ENCODE peak calls at places on chromosomes 4 and X, in six cellular contexts. V is stomach; D is activated T-cell treated with anti-CD3 and anti-CD28 coated beads, Interleukin-2, amount 50 U/mL, for 4 hours; O is right lobe of liver; U is brain microvascular endothelial cell; A is activated effector memory CD4-positive, alpha-beta T cell treated with Interleukin-2 at 50 U/mL for 16 hours. B is an unnamed sample.

GRCh38 chrX:109841869-109842579 is 109.0 kb upstream of the ACSL4 start:
- DNase-seq in V (no peak), D (no peak), O (no peak), U (no peak), A (no peak), B (no peak)

GRCh38 chr4:162232349-162232748 is 68.5 kb upstream of the FSTL5 start:
- DNase-seq in V (no peak), D (no peak), O (no peak), U (no peak), A (no peak), B (no peak)

GRCh38 chr4:22071749-22072148 is 123.2 kb upstream of the KCNIP4 start:
- DNase-seq in V (no peak), D (no peak), O (no peak), U (peak), A (no peak), B (no peak)

GRCh38 chr4:150722908-150723362 is 141.0 kb downstream of the MAB21L2 start:
- DNase-seq in V (peak), D (no peak), O (peak), U (peak), A (no peak), B (no peak)

GRCh38 chr4:16227462-16227868 is 1.2 kb upstream of the TAPT1 start:
- DNase-seq in V (peak), D (peak), O (peak), U (peak), A (peak), B (no peak)

GRCh38 chr4:573122-573892 is 2.8 kb downstream of the TMEM271 start:
- DNase-seq in V (no peak), D (no peak), O (no peak), U (no peak), A (no peak), B (no peak)

GRCh38 chrX:23884427-23885024 is 23.2 kb downstream of the APOO start:
- DNase-seq in V (no peak), D (no peak), O (no peak), U (peak), A (no peak), B (no peak)

GRCh38 chr4:121988950-121989349 is 37.1 kb upstream of the TRPC3 start:
- DNase-seq in V (no peak), D (no peak), O (no peak), U (no peak), A (no peak), B (no peak)

GRCh38 chrX:43717161-43717560 is 61.1 kb downstream of the MAOA start:
- DNase-seq in V (no peak), D (no peak), O (no peak), U (no peak), A (no peak), B (no peak)

GRCh38 chrX:150365051-150365952 is 2.2 kb downstream of the MAMLD1 start:
- DNase-seq in V (peak), D (peak), O (peak), U (peak), A (peak), B (peak)

GRCh38 chrX:137430301-137430700 is 135.6 kb upstream of the ZIC3 start:
- DNase-seq in V (no peak), D (no peak), O (no peak), U (no peak), A (no peak), B (no peak)

B was measured in AG08396.